ENCODE peak calls at places on chromosomes 13 and 19, in ten cellular contexts. B, O, J, K, Y, H, M, G, C and D are unnamed samples.

GRCh38 chr13:51955281-51955771 is 55.9 kb downstream of the ATP7B start:
- DNase-seq in B (no peak), O (no peak), J (no peak), K (no peak), Y (no peak), H (no peak), M (no peak), G (no peak), C (no peak), D (no peak)

GRCh38 chr13:94829201-94829600 is 116.9 kb upstream of the SOX21 start:
- DNase-seq in B (no peak), O (no peak), J (no peak), K (no peak), Y (no peak), H (no peak), M (no peak), G (no peak), C (no peak), D (no peak)

GRCh38 chr13:100881291-100881864 is 206.8 kb upstream of the TMTC4 start:
- DNase-seq in B (no peak), O (no peak), J (no peak), K (no peak), Y (no peak), H (no peak), M (no peak), G (no peak), C (no peak), D (no peak)

GRCh38 chr13:80338781-80339577 is 1.9 kb downstream of the SPRY2 start:
- DNase-seq in B (no peak), O (peak), J (peak), K (peak), Y (peak), H (no peak), M (peak), G (peak), C (peak), D (peak)

GRCh38 chr19:4037301-4037949 is 29.3 kb downstream of the ZBTB7A start:
- DNase-seq in B (no peak), O (no peak), J (no peak), K (no peak), Y (no peak), H (no peak), M (no peak), G (no peak), C (no peak), D (no peak)

GRCh38 chr13:111202745-111203144 is 87.6 kb downstream of the ARHGEF7 start:
- DNase-seq in B (no peak), O (no peak), J (no peak), K (peak), Y (peak), H (peak), M (no peak), G (no peak), C (no peak), D (peak)

GRCh38 chr19:32458500-32459123 is 53.0 kb downstream of the DPY19L3 start:
- DNase-seq in B (no peak), O (no peak), J (no peak), K (no peak), Y (no peak), H (no peak), M (no peak), G (no peak), C (no peak), D (no peak)

GRCh38 chr19:44588753-44589112 is 24.6 kb upstream of the IGSF23 start:
- DNase-seq in B (no peak), O (no peak), J (no peak), K (no peak), Y (no peak), H (peak), M (no peak), G (no peak), C (no peak), D (no peak)

GRCh38 chr13:55517312-55517711 is 1623.4 kb upstream of the PRR20A start:
- DNase-seq in B (no peak), O (no peak), J (no peak), K (no peak), Y (no peak), H (no peak), M (no peak), G (no peak), C (no peak), D (no peak)

GRCh38 chr13:30910676-30911075 is 4.6 kb downstream of the MEDAG start:
- DNase-seq in B (no peak), O (no peak), J (no peak), K (no peak), Y (no peak), H (no peak), M (no peak), G (no peak), C (no peak), D (no peak)

GRCh38 chr19:31262673-31263308 is 86.4 kb downstream of the TSHZ3 start:
- DNase-seq in B (no peak), O (no peak), J (no peak), K (no peak), Y (peak), H (no peak), M (no peak), G (no peak), C (no peak), D (no peak)

GRCh38 chr19:9538183-9539058 is at the start of gene ZNF426:
- DNase-seq in B (peak), O (peak), J (peak), K (peak), Y (peak), H (peak), M (peak), G (peak), C (peak), D (peak)

GRCh38 chr19:33462112-33462726 is 59.4 kb downstream of the PEPD start:
- DNase-seq in B (no peak), O (no peak), J (no peak), K (no peak), Y (no peak), H (no peak), M (no peak), G (no peak), C (no peak), D (no peak)

GRCh38 chr19:41928221-41928683 is at the start of gene ERFL:
- DNase-seq in B (no peak), O (no peak), J (no peak), K (no peak), Y (no peak), H (no peak), M (no peak), G (no peak), C (no peak), D (peak)

GRCh38 chr19:5823579-5824281 is 15.8 kb downstream of the FUT6 start:
- DNase-seq in B (no peak), O (no peak), J (no peak), K (no peak), Y (no peak), H (peak), M (no peak), G (no peak), C (no peak), D (no peak)

GRCh38 chr13:101307181-101307701 is 109.1 kb downstream of the NALCN start:
- DNase-seq in B (no peak), O (no peak), J (peak), K (no peak), Y (peak), H (no peak), M (peak), G (no peak), C (no peak), D (no peak)

GRCh38 chr19:47765522-47766358 is 12.8 kb upstream of the SELENOW start:
- DNase-seq in B (no peak), O (peak), J (peak), K (peak), Y (peak), H (peak), M (peak), G (no peak), C (no peak), D (no peak)

GRCh38 chr13:105087941-105088340 is 1447.5 kb downstream of the EFNB2 start:
- DNase-seq in B (no peak), O (no peak), J (no peak), K (no peak), Y (no peak), H (no peak), M (no peak), G (no peak), C (no peak), D (no peak)

GRCh38 chr13:58369941-58370340 is 738.4 kb downstream of the PCDH17 start:
- DNase-seq in B (no peak), O (no peak), J (no peak), K (no peak), Y (no peak), H (no peak), M (no peak), G (no peak), C (no peak), D (no peak)

GRCh38 chr19:48969276-48970138 is 4.4 kb downstream of the FTL start:
- DNase-seq in B (no peak), O (no peak), J (no peak), K (peak), Y (no peak), H (peak), M (no peak), G (no peak), C (no peak), D (no peak)

GRCh38 chr19:53157601-53158000 is 1.3 kb downstream of the ZNF347 start:
- DNase-seq in B (no peak), O (peak), J (no peak), K (peak), Y (peak), H (no peak), M (peak), G (no peak), C (no peak), D (no peak)

GRCh38 chr19:32771596-32771995 is 52.0 kb downstream of the TDRD12 start:
- DNase-seq in B (no peak), O (no peak), J (no peak), K (no peak), Y (no peak), H (no peak), M (no peak), G (no peak), C (no peak), D (no peak)

GRCh38 chr13:101150998-101151397 is 265.3 kb downstream of the NALCN start:
- DNase-seq in B (no peak), O (no peak), J (no peak), K (no peak), Y (peak), H (no peak), M (peak), G (no peak), C (no peak), D (no peak)

GRCh38 chr19:38917921-38918491 is 6.0 kb upstream of the CCER2 start:
- DNase-seq in B (peak), O (no peak), J (no peak), K (no peak), Y (no peak), H (peak), M (no peak), G (no peak), C (no peak), D (peak)

GRCh38 chr13:50365683-50366391 is 350.6 kb downstream of the KCNRG start:
- DNase-seq in B (no peak), O (peak), J (no peak), K (no peak), Y (no peak), H (no peak), M (peak), G (no peak), C (no peak), D (no peak)

GRCh38 chr13:39306639-39307589 is 268.7 kb downstream of the NHLRC3 start:
- DNase-seq in B (peak), O (no peak), J (no peak), K (no peak), Y (no peak), H (no peak), M (no peak), G (no peak), C (no peak), D (no peak)

GRCh38 chr13:49836516-49836915 is 44.0 kb upstream of the KPNA3 start:
- DNase-seq in B (no peak), O (no peak), J (no peak), K (no peak), Y (no peak), H (no peak), M (no peak), G (no peak), C (no peak), D (no peak)

GRCh38 chr13:44313674-44314073 is 60.0 kb upstream of the SERP2 start:
- DNase-seq in B (no peak), O (no peak), J (no peak), K (no peak), Y (peak), H (peak), M (no peak), G (no peak), C (no peak), D (no peak)

GRCh38 chr13:73936001-73936400 is 198.2 kb downstream of the KLF12 start:
- DNase-seq in B (no peak), O (no peak), J (no peak), K (no peak), Y (peak), H (no peak), M (no peak), G (no peak), C (no peak), D (no peak)

GRCh38 chr19:10551698-10552301 is 8.1 kb downstream of the ATG4D start:
- DNase-seq in B (no peak), O (no peak), J (no peak), K (no peak), Y (no peak), H (no peak), M (no peak), G (no peak), C (no peak), D (peak)

GRCh38 chr19:12984683-12985048 is 10.6 kb upstream of the NFIX start:
- DNase-seq in B (no peak), O (no peak), J (no peak), K (no peak), Y (no peak), H (no peak), M (no peak), G (peak), C (no peak), D (no peak)

GRCh38 chr13:50529154-50529882 is 314.2 kb downstream of the DLEU7 start:
- DNase-seq in B (no peak), O (peak), J (peak), K (peak), Y (peak), H (no peak), M (peak), G (peak), C (peak), D (peak)

DNA sequence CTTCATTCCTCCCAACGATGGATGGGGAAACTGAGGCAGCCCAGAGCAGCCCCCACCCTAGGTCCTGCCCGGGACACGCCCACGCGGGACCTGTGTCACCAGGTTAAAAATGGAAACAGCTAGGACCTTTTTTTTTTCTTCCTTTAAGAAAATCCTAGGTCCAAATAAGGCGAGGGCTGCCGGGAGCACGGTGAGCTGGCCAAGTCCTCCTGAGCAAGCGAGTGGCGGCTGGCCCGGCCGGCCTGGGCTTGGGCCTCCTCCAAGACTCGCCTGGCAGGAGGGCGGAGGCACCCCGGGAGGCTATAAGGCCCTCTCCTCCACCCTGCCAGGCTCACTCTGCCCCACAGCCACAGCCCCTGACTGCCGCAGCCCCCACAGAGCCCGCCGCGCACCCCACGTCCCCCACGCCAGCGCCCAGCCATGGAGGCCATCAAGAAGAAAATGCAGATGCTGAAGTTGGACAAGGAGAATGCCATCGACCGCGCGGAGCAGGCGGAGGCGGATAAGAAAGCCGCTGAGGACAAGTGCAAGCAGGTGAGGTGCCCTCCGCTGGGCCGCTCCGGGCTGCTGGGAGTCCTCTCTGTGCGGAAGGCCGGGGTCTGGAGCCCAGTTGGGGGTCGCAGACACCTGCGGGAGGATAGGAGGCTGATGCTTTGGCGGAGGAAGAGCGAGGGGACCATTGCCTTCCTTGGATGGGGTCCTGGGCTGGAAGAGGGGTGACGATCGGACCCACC is 8.9 kb upstream of the TPM4 start:
- DNase-seq in B (no peak), O (peak), J (no peak), K (peak), Y (peak), H (no peak), M (no peak), G (peak), C (no peak), D (no peak)
- TF ChIP-seq POLR2A in B (no peak), O (peak), J (no peak), K (peak), Y (peak), H (no peak), M (no peak), G (no peak), C (no peak), D (peak)

GRCh38 chr19:16892438-16892837 is 3.6 kb downstream of the F2RL3 start:
- DNase-seq in B (no peak), O (no peak), J (peak), K (no peak), Y (no peak), H (no peak), M (no peak), G (no peak), C (no peak), D (no peak)
- TF ChIP-seq POLR2A in B (no peak), O (no peak), J (no peak), K (no peak), Y (no peak), H (no peak), M (no peak), G (no peak), C (no peak), D (no peak)

GRCh38 chr13:86729206-86729605 is 930.0 kb upstream of the SLITRK6 start:
- DNase-seq in B (no peak), O (no peak), J (no peak), K (no peak), Y (no peak), H (no peak), M (no peak), G (no peak), C (no peak), D (no peak)

DNA sequence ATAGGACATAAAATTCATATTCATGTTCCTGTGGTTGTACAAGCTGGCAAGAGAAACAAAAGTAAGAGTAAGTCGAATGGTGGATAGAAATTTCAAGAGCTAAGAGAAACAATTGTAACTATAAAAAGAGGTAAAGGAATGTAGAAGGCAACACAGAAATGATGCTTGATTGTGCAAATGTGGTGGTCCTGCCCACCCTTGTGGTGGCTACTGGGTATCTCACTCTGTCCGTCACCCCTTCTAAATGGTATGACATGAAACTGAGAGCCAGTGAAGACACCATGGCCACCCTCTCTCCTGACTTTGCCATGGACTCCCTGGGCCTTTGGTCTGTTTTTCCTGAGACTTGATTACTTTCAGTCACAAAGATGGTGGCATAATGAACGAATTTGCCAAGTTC is 925.9 kb upstream of the SLITRK6 start:
- DNase-seq in B (no peak), O (no peak), J (no peak), K (no peak), Y (no peak), H (no peak), M (no peak), G (no peak), C (no peak), D (no peak)
- TF ChIP-seq POLR2A in B (no peak), O (no peak), J (no peak), K (no peak), Y (no peak), H (no peak), M (no peak), G (no peak), C (no peak), D (no peak)

DNA sequence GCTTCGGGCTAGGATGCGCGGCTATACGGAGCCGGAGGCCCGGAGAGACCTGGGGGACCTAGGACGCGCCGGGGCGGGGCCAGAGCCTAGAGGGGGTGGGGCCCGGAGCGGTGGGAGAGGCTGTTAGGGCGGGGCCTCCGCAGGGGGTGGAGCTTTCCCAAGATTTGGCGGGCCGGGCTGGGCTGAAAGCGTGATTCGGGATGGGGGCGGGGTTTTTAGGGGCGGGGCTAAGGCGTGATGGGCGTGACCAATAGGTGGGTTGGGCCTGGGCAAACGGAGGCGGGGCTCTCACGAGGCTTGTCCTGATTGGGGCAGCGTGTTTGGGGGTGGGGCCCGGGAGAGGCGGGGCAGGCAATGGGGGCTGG is 439 bp downstream of the RAB11B start:
- DNase-seq in B (peak), O (peak), J (peak), K (peak), Y (peak), H (peak), M (peak), G (peak), C (peak), D (peak)
- TF ChIP-seq POLR2A in B (no peak), O (peak), J (no peak), K (no peak), Y (no peak), H (no peak), M (no peak), G (no peak), C (no peak), D (no peak)